ENCODE peak calls at places on chromosome 20, in eight cellular contexts. Z, S, E, D, A, R, W and F are unnamed samples.

GRCh38 chr20:25398363-25399037 is 7.9 kb upstream of the ABHD12 start:
- DNase-seq in W (peak), D (no peak), R (no peak), E (no peak), Z (no peak), A (no peak), S (no peak), F (no peak)

GRCh38 chr20:22214296-22214695 is 370.1 kb downstream of the FOXA2 start:
- DNase-seq in R (no peak), E (no peak), S (no peak), Z (no peak), A (no peak), D (no peak), W (no peak), F (no peak)

GRCh38 chr20:62054451-62054953 is 11.2 kb downstream of the TAF4 start:
- DNase-seq in E (no peak), D (no peak), A (peak), Z (no peak), S (no peak), R (no peak), W (no peak), F (no peak)

GRCh38 chr20:57179265-57179664 is 87.2 kb downstream of the BMP7 start:
- DNase-seq in D (no peak), R (no peak), E (no peak), Z (no peak), A (peak), S (peak), W (no peak), F (no peak)

GRCh38 chr20:51084598-51084997 is 61.7 kb upstream of the KCNG1 start:
- DNase-seq in E (no peak), D (no peak), Z (no peak), W (no peak), S (no peak), R (no peak), A (no peak), F (no peak)

GRCh38 chr20:63097336-63097831 is 90.6 kb upstream of the BHLHE23 start:
- DNase-seq in R (no peak), A (no peak), S (no peak), W (no peak), D (peak), E (no peak), Z (no peak), F (peak)

GRCh38 chr20:39108746-39109145 is 146.6 kb downstream of the DHX35 start:
- DNase-seq in A (no peak), D (no peak), R (no peak), W (peak), E (no peak), Z (no peak), S (no peak), F (no peak)

GRCh38 chr20:49785149-49785850 is 27.3 kb upstream of the SLC9A8 start:
- DNase-seq in Z (no peak), S (no peak), D (no peak), W (no peak), A (no peak), R (no peak), E (no peak), F (no peak)

GRCh38 chr20:51404297-51405060 is 138.0 kb downstream of the NFATC2 start:
- DNase-seq in W (no peak), S (no peak), Z (no peak), E (peak), R (no peak), D (peak), A (peak), F (no peak)

GRCh38 chr20:50943091-50943490 is 11.9 kb upstream of the ADNP start:
- DNase-seq in D (no peak), A (no peak), W (no peak), Z (no peak), S (no peak), R (no peak), E (no peak), F (no peak)

GRCh38 chr20:62804021-62804631 is 509 bp upstream of the OGFR start:
- DNase-seq in A (no peak), W (peak), D (no peak), Z (peak), E (no peak), R (peak), S (no peak), F (no peak)

GRCh38 chr20:36881888-36882287 is 6.0 kb downstream of the TLDC2 start:
- DNase-seq in S (no peak), Z (no peak), E (no peak), A (no peak), D (peak), W (no peak), R (peak), F (no peak)

GRCh38 chr20:36606171-36607116 is 865 bp downstream of the RAB5IF start:
- DNase-seq in S (no peak), A (no peak), D (peak), E (no peak), R (peak), W (peak), Z (no peak), F (peak)

GRCh38 chr20:36128463-36129176 is 25.9 kb upstream of the EPB41L1 start:
- DNase-seq in W (no peak), D (no peak), E (no peak), Z (no peak), A (no peak), R (peak), S (peak), F (no peak)

GRCh38 chr20:64130271-64130670 is 22.9 kb upstream of the NPBWR2 start:
- DNase-seq in W (no peak), A (no peak), Z (no peak), R (no peak), D (no peak), E (no peak), S (no peak), F (peak)

GRCh38 chr20:20051767-20052073 is 546 bp downstream of the CRNKL1 start:
- DNase-seq in R (no peak), A (no peak), E (no peak), Z (no peak), W (no peak), S (no peak), D (no peak), F (no peak)

GRCh38 chr20:10642859-10643559 is 30.8 kb downstream of the JAG1 start:
- DNase-seq in R (no peak), A (no peak), D (no peak), S (no peak), Z (no peak), W (no peak), E (no peak), F (no peak)

DNA sequence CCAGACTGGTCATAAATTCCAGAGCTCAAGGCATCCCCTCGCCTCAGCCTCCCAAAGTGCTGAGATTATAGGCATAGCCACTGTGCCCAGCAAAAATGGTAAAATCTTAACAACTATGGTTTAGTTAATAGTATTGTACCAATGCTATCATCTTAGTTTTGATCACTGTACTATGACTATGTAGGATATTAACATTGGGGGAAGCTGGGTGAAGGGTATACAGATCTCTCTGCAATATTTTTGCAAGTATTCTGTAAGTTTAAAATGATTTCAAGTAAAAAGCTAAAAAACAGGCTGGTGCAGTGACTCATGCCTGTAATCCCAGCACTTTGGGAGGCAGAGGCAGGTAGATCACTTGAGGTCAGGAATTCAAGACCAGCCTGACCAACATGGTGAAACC is 7.8 kb downstream of the PIGU start:
- DNase-seq in E (no peak), Z (no peak), D (no peak), R (no peak), S (no peak), W (no peak), A (no peak), F (no peak)
- TF ChIP-seq EP300 in E (no peak), Z (no peak), D (no peak), R (no peak), S (no peak), W (no peak), A (no peak), F (no peak)

DNA sequence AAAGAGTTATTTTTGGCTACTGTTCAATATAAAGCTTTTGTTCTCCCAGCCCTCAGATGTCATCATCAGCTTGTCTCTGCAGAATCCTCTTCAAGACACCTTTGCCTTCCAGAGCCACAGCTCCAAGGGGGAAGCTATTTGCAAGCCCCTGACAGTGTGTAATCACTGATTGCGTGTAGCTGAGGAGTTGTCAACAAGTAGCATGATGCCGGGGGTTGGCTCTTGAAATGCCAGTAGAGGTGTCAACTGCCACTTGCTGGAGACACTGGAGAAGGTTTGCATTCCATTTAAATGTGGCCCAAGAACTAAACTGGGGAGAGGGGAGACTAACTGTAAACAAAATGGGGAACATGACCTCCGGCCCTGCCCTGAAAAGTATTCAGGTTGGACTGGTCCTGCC is 44.3 kb upstream of the PDYN start:
- DNase-seq in E (no peak), Z (no peak), A (no peak), S (no peak), R (no peak), W (no peak), D (no peak), F (no peak)
- TF ChIP-seq POLR2A in E (no peak), Z (no peak), A (no peak), S (no peak), R (no peak), W (no peak), D (no peak), F (no peak)

GRCh38 chr20:53657732-53658131 is 64.1 kb upstream of the ZNF217 start:
- DNase-seq in Z (no peak), R (no peak), W (no peak), E (no peak), A (no peak), D (no peak), S (no peak), F (no peak)
- TF ChIP-seq EP300 in Z (no peak), R (no peak), W (no peak), E (no peak), A (no peak), D (no peak), S (no peak), F (no peak)

DNA sequence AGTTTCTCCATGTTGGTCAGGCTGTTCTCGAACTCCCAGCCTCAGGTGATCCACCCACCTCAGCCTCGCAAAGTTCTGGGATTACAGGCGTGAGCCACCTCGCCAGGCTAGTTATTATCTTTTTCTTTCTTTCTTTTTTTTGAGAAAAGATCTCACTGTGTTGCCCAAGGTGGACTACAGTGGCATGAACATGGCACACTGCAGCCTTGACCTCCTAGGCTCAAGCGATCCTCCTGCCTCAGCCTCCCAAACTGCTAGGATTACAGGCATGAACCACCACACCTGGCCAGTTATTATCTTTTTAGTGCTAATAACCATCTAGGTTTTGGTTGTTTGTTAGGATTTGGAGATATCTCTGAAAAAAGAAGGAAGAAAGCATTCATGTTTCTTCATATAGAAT is 35.8 kb upstream of the ZNF217 start:
- DNase-seq in R (no peak), S (no peak), W (no peak), D (no peak), A (no peak), Z (no peak), E (no peak), F (no peak)
- TF ChIP-seq POLR2A in R (no peak), S (no peak), W (no peak), D (no peak), A (no peak), Z (no peak), E (no peak), F (no peak)